ENCODE peak calls at places on chromosomes 11 and 22, in seven cellular contexts. A is lower lobe of right lung; C is A172; G is NCI-H1417 treated with DMSO at 0.1 percent for 48 hours; Y is Right ventricle myocardium superior; P is activated CD4-positive, alpha-beta T cell treated with anti-CD3 and anti-CD28 coated beads, Interleukin-2, amount 10 ng/mL, durations not matched to agents 7 days and 5 days; E is stimulated activated CD4-positive, alpha-beta T cell treated with anti-CD3 and anti-CD28 coated beads, Interleukin-1b, Interleukin-23, amount 100 ng/mL, for 1 hour. K is an unnamed sample.
A peak's percentile ranks its signal among the peaks of the same experiment; 100 is the strongest.

GRCh38 chr11:2839395-2839941 is 46.1 kb downstream of the CDKN1C start:
- DNase-seq in Y (no peak), G (no peak), A (no peak), C (no peak), P (no peak), E (no peak), K (no peak)

GRCh38 chr11:32843544-32843943 is 13.8 kb downstream of the PRRG4 start:
- DNase-seq in A (no peak), E (no peak), G (no peak), C (no peak), Y (no peak), P (no peak), K (no peak)

GRCh38 chr11:8167796-8168195 is 1.0 kb downstream of the RIC3 start:
- DNase-seq in A (no peak), G (no peak), C (peak; percentile 21), P (no peak), E (no peak), Y (no peak), K (no peak)

GRCh38 chr11:14636119-14636518 is 7.5 kb upstream of the PDE3B start:
- DNase-seq in Y (no peak), E (no peak), C (no peak), P (no peak), G (no peak), A (no peak), K (no peak)

GRCh38 chr11:62398011-62398994 is 20.5 kb upstream of the SCGB1A1 start:
- DNase-seq in A (no peak), Y (peak; percentile 70), P (no peak), C (peak; percentile 96), E (no peak), G (no peak), K (no peak)

GRCh38 chr11:11510939-11511338 is 110.9 kb downstream of the GALNT18 start:
- DNase-seq in A (peak; percentile 57), P (no peak), E (no peak), C (no peak), G (peak; percentile 86), Y (no peak), K (peak; percentile 89)

GRCh38 chr11:74650498-74650897 is 58.1 kb downstream of the POLD3 start:
- DNase-seq in C (no peak), E (no peak), G (no peak), Y (peak; percentile 52), A (no peak), P (no peak), K (no peak)

GRCh38 chr11:83033367-83033766 is 38.3 kb downstream of the RAB30 start:
- DNase-seq in C (no peak), A (no peak), Y (no peak), P (no peak), G (no peak), E (no peak), K (no peak)

GRCh38 chr22:16965560-16965959 is 42.5 kb downstream of the GAB4 start:
- DNase-seq in P (no peak), Y (no peak), A (no peak), C (no peak), E (no peak), G (no peak), K (no peak)

GRCh38 chr11:697811-698311 is 2.2 kb downstream of the TMEM80 start:
- DNase-seq in Y (no peak), A (no peak), E (no peak), C (peak; percentile 81), G (no peak), P (no peak), K (no peak)

GRCh38 chr22:20001082-20001638 is 15.5 kb downstream of the ARVCF start:
- DNase-seq in G (no peak), C (no peak), E (no peak), Y (peak; percentile 27), P (no peak), A (no peak), K (no peak)

GRCh38 chr11:98964146-98964545 is 56.6 kb upstream of the CNTN5 start:
- DNase-seq in A (no peak), E (no peak), G (no peak), C (no peak), Y (no peak), P (no peak), K (no peak)

GRCh38 chr11:131910491-131911387 is 540.3 kb downstream of the NTM start:
- DNase-seq in C (no peak), Y (peak; percentile 51), A (no peak), G (peak; percentile 24), E (no peak), P (no peak), K (peak; percentile 58)

GRCh38 chr11:1827095-1827797 is 7.5 kb upstream of the SYT8 start:
- DNase-seq in P (no peak), C (peak; percentile 92), G (no peak), Y (peak; percentile 59), A (peak; percentile 79), E (no peak), K (peak; percentile 89)

GRCh38 chr11:82056450-82056849 is 677.2 kb downstream of the FAM181B start:
- DNase-seq in E (no peak), A (no peak), P (no peak), Y (no peak), G (no peak), C (no peak), K (no peak)

GRCh38 chr22:36964110-36964509 is 50.7 kb downstream of the CSF2RB start:
- DNase-seq in G (no peak), A (no peak), Y (no peak), E (no peak), P (no peak), C (no peak), K (no peak)

GRCh38 chr11:86606849-86607481 is 65.5 kb downstream of the ME3 start:
- DNase-seq in A (no peak), P (no peak), G (no peak), C (peak; percentile 14), Y (no peak), E (no peak), K (no peak)

GRCh38 chr22:49633010-49633324 is 194.7 kb downstream of the BRD1 start:
- DNase-seq in A (peak; percentile 39), C (no peak), E (no peak), G (no peak), P (no peak), Y (peak; percentile 37), K (no peak)

GRCh38 chr11:79199729-79200354 is 241.0 kb downstream of the TENM4 start:
- DNase-seq in P (no peak), G (no peak), E (no peak), Y (no peak), A (no peak), C (no peak), K (no peak)

GRCh38 chr22:19811811-19812771 is 42.6 kb downstream of the GNB1L start:
- DNase-seq in Y (no peak), P (no peak), C (no peak), G (no peak), A (peak; percentile 41), E (no peak), K (peak; percentile 64)

GRCh38 chr22:38153821-38154562 is 27.6 kb downstream of the PLA2G6 start:
- DNase-seq in C (no peak), P (no peak), Y (no peak), G (no peak), E (no peak), A (no peak), K (no peak)

GRCh38 chr11:30392977-30393376 is 70.1 kb downstream of the ARL14EP start:
- DNase-seq in C (no peak), G (no peak), P (no peak), Y (no peak), E (no peak), A (no peak), K (no peak)

GRCh38 chr11:35427158-35427557 is 7.8 kb upstream of the SLC1A2 start:
- DNase-seq in C (peak; percentile 10), G (no peak), P (no peak), E (no peak), A (no peak), Y (peak; percentile 46), K (no peak)

GRCh38 chr11:69614085-69614484 is 26.9 kb upstream of the CCND1 start:
- DNase-seq in C (no peak), P (no peak), G (no peak), Y (no peak), A (no peak), E (no peak), K (no peak)

GRCh38 chr11:117613521-117613920 is 183.5 kb downstream of the DSCAML1 start:
- DNase-seq in Y (no peak), A (no peak), G (no peak), P (no peak), E (no peak), C (peak; percentile 13), K (no peak)

GRCh38 chr11:18455686-18456372 is at the start of gene LDHAL6A:
- DNase-seq in P (no peak), G (no peak), A (no peak), C (no peak), Y (no peak), E (no peak), K (no peak)

GRCh38 chr11:118366287-118366686 is 6.9 kb downstream of the UBE4A start:
- DNase-seq in A (no peak), C (no peak), E (no peak), Y (no peak), P (no peak), G (no peak), K (no peak)

GRCh38 chr11:19419021-19419750 is 178.4 kb upstream of the E2F8 start:
- DNase-seq in E (no peak), Y (no peak), A (no peak), G (no peak), P (no peak), C (no peak), K (no peak)

GRCh38 chr11:92227954-92228935 is 3.6 kb downstream of the FAT3 start:
- DNase-seq in G (peak; percentile 20), E (no peak), C (no peak), Y (no peak), A (no peak), P (no peak), K (peak; percentile 5)

GRCh38 chr11:85599083-85599482 is 28.1 kb downstream of the DLG2 start:
- DNase-seq in G (no peak), P (no peak), E (no peak), C (no peak), Y (no peak), A (no peak), K (no peak)

GRCh38 chr11:96054870-96055705 is 131.2 kb upstream of the MTMR2 start:
- DNase-seq in P (no peak), Y (no peak), A (no peak), E (no peak), C (peak; percentile 25), G (peak; percentile 9), K (peak; percentile 46)

GRCh38 chr11:83957038-83957900 is 671.1 kb upstream of the CCDC90B start:
- DNase-seq in Y (no peak), A (no peak), E (no peak), G (no peak), P (no peak), C (no peak), K (no peak)

GRCh38 chr11:124865902-124866851 is 945 bp downstream of the ROBO3 start:
- DNase-seq in G (no peak), Y (peak; percentile 60), P (peak; percentile 46), C (no peak), E (no peak), A (no peak), K (no peak)

GRCh38 chr22:27609411-27610029 is 192.0 kb downstream of the MN1 start:
- DNase-seq in P (no peak), C (no peak), A (no peak), Y (no peak), E (no peak), G (no peak), K (no peak)

GRCh38 chr11:88475991-88476418 is 138.5 kb upstream of the CTSC start:
- DNase-seq in G (no peak), Y (no peak), A (no peak), P (no peak), E (no peak), C (no peak), K (no peak)

GRCh38 chr11:8346157-8346755 is 82.6 kb upstream of the LMO1 start:
- DNase-seq in A (no peak), Y (no peak), P (no peak), C (no peak), E (no peak), G (no peak), K (no peak)

GRCh38 chr11:34890812-34891211 is 25.4 kb downstream of the APIP start:
- DNase-seq in Y (no peak), P (no peak), C (peak; percentile 50), A (no peak), G (no peak), E (no peak), K (peak; percentile 70)

K was measured in COR-L47.